ENCODE peak calls at places on chromosome 1, in seven cellular contexts. Q is NCI-H2081; P is HTR-8/SVneo; S is hypothalamus; B is stimulated activated CD4-positive, alpha-beta T cell treated with anti-CD3 and anti-CD28 coated beads, Interleukin-1b, Interleukin-23, amount 100 ng/mL, for 48 hours; A is GM20000; N is NCI-H524 treated with DMSO at 0.1 percent for 48 hours. K is an unnamed sample.

GRCh38 chr1:92960395-92961130 is 699 bp downstream of the DIPK1A start:
- DNase-seq in B (peak; percentile 65), Q (peak; percentile 60), S (peak; percentile 57), N (peak; percentile 48), P (peak; percentile 82), A (peak; percentile 70), K (peak; percentile 71)

GRCh38 chr1:27011058-27011764 is 1.4 kb downstream of the TENT5B start:
- DNase-seq in N (no peak), P (peak; percentile 88), A (no peak), B (no peak), S (peak; percentile 66), Q (no peak), K (peak; percentile 79)

GRCh38 chr1:168320805-168321577 is 40.3 kb downstream of the TBX19 start:
- DNase-seq in Q (no peak), N (no peak), A (no peak), B (peak; percentile 38), P (peak; percentile 72), S (no peak), K (peak; percentile 86)

GRCh38 chr1:204041232-204041767 is 31.6 kb upstream of the SOX13 start:
- DNase-seq in N (no peak), P (no peak), B (no peak), Q (peak; percentile 22), A (no peak), S (peak; percentile 24), K (no peak)

GRCh38 chr1:155079487-155080249 is 1.0 kb downstream of the EFNA3 start:
- DNase-seq in A (peak; percentile 53), S (no peak), B (no peak), N (no peak), Q (no peak), P (no peak), K (peak; percentile 20)

GRCh38 chr1:212463565-212464270 is 31.0 kb downstream of the NENF start:
- DNase-seq in S (no peak), Q (no peak), P (no peak), A (no peak), N (no peak), B (no peak), K (no peak)

GRCh38 chr1:9302745-9303524 is 10.2 kb downstream of the SPSB1 start:
- DNase-seq in A (no peak), B (no peak), N (no peak), S (no peak), P (peak; percentile 67), Q (no peak), K (peak; percentile 62)

GRCh38 chr1:109228167-109228566 is 14.4 kb downstream of the SARS1 start:
- DNase-seq in Q (no peak), N (no peak), P (no peak), S (no peak), B (no peak), A (no peak), K (peak; percentile 27)

GRCh38 chr1:159055181-159055621 is 21.4 kb downstream of the AIM2 start:
- DNase-seq in B (no peak), S (no peak), P (no peak), A (no peak), Q (peak; percentile 21), N (no peak), K (no peak)

GRCh38 chr1:204461331-204462228 is 33.0 kb downstream of the PIK3C2B start:
- DNase-seq in S (no peak), B (no peak), A (peak; percentile 44), Q (no peak), N (no peak), P (no peak), K (peak; percentile 84)

GRCh38 chr1:221718391-221719277 is 23.3 kb downstream of the DUSP10 start:
- DNase-seq in S (no peak), B (no peak), Q (no peak), N (no peak), P (peak; percentile 49), A (no peak), K (no peak)

GRCh38 chr1:1136547-1137230 is 20.8 kb upstream of the C1orf159 start:
- DNase-seq in S (no peak), B (no peak), Q (peak; percentile 92), N (no peak), P (no peak), A (peak; percentile 86), K (no peak)

GRCh38 chr1:21320410-21321107 is 30.3 kb upstream of the ECE1 start:
- DNase-seq in A (no peak), B (no peak), N (no peak), Q (no peak), S (no peak), P (no peak), K (no peak)

GRCh38 chr1:29243023-29243862 is 6.9 kb downstream of the PTPRU start:
- DNase-seq in A (no peak), Q (no peak), P (peak; percentile 24), S (no peak), B (no peak), N (no peak), K (no peak)

GRCh38 chr1:226677121-226678020 is 61.7 kb downstream of the ITPKB start:
- DNase-seq in N (no peak), Q (peak; percentile 46), S (peak; percentile 88), P (peak; percentile 29), B (peak; percentile 71), A (no peak), K (peak; percentile 74)

K was measured in lung microvascular endothelial cell.